ENCODE peak calls at places on chromosomes 5 and 9, in five cellular contexts. Y is SK-N-SH, M is mucosa of descending colon, S is mesothelial cell of epicardium, R is endodermal cell. B is an unnamed sample.
A peak's percentile ranks its signal among the peaks of the same experiment; 100 is the strongest.

GRCh38 chr9:117555964-117556629 is 141.2 kb upstream of the ASTN2 start:
- DNase-seq in Y (peak; percentile 44), M (no peak), S (no peak), R (peak; percentile 95), B (peak; percentile 48)

GRCh38 chr9:135786146-135786690 is 84.2 kb downstream of the KCNT1 start:
- DNase-seq in Y (no peak), M (no peak), S (no peak), R (no peak), B (no peak)

GRCh38 chr5:52947208-52947607 is 41.9 kb upstream of the ITGA2 start:
- DNase-seq in Y (no peak), M (no peak), S (no peak), R (no peak), B (no peak)

GRCh38 chr5:90390933-90391332 is 18.6 kb downstream of the CETN3 start:
- DNase-seq in Y (no peak), M (no peak), S (no peak), R (peak; percentile 55), B (no peak)

GRCh38 chr5:150210644-150211043 is 20.8 kb downstream of the SLC6A7 start:
- DNase-seq in Y (no peak), M (no peak), S (no peak), R (no peak), B (no peak)

GRCh38 chr9:93253633-93254032 is 69.7 kb downstream of the WNK2 start:
- DNase-seq in Y (no peak), M (no peak), S (no peak), R (no peak), B (no peak)

GRCh38 chr9:37904647-37905505 is 949 bp upstream of the SLC25A51 start:
- DNase-seq in Y (peak; percentile 56), M (no peak), S (no peak), R (peak; percentile 60), B (no peak)

GRCh38 chr5:93274291-93274690 is 306.7 kb downstream of the NR2F1-AS1 start:
- DNase-seq in Y (no peak), M (no peak), S (no peak), R (no peak), B (no peak)